ENCODE peak calls at places on chromosomes 2 and 18, in five cellular contexts. U, B, S, F and X are unnamed samples.

GRCh38 chr2:46893231-46893943 is 22.2 kb downstream of the MCFD2 start:
- DNase-seq in F (no peak), U (no peak), S (no peak), B (no peak), X (no peak)

GRCh38 chr2:170712653-170713279 is 2.4 kb upstream of the SP5 start:
- DNase-seq in B (no peak), F (no peak), S (no peak), U (no peak), X (peak; percentile 40)

GRCh38 chr2:9229470-9229820 is 22.8 kb downstream of the ASAP2 start:
- DNase-seq in B (no peak), F (no peak), U (no peak), S (no peak), X (no peak)

GRCh38 chr18:48222118-48222517 is 187.1 kb downstream of the ZBTB7C start:
- DNase-seq in B (peak; percentile 2), F (peak; percentile 10), U (peak; percentile 9), S (no peak), X (no peak)

GRCh38 chr2:96138146-96139145 is at the start of gene ASTL:
- DNase-seq in B (no peak), S (peak; percentile 31), U (peak; percentile 70), F (peak; percentile 56), X (peak; percentile 95)

GRCh38 chr2:111534816-111535803 is 348.9 kb downstream of the ANAPC1 start:
- DNase-seq in S (no peak), B (no peak), F (peak; percentile 83), U (no peak), X (peak; percentile 16)

GRCh38 chr2:97834610-97835009 is 121.2 kb downstream of the ZAP70 start:
- DNase-seq in B (no peak), U (no peak), F (no peak), S (no peak), X (no peak)

GRCh38 chr2:240871071-240871958 is 2.7 kb downstream of the AGXT start:
- DNase-seq in F (no peak), U (no peak), B (no peak), S (no peak), X (no peak)

GRCh38 chr2:171225302-171225980 is 64.7 kb upstream of the TLK1 start:
- DNase-seq in U (peak; percentile 77), B (no peak), F (peak; percentile 57), S (no peak), X (no peak)

GRCh38 chr2:69062307-69062706 is 49.3 kb downstream of the ANTXR1 start:
- DNase-seq in U (no peak), B (no peak), S (no peak), F (peak; percentile 92), X (no peak)

GRCh38 chr2:148675708-148676107 is 31.2 kb downstream of the EPC2 start:
- DNase-seq in U (no peak), B (no peak), S (no peak), F (no peak), X (no peak)

GRCh38 chr18:13608791-13609552 is 117.4 kb downstream of the FAM210A start:
- DNase-seq in U (no peak), S (no peak), F (no peak), B (no peak), X (no peak)

GRCh38 chr2:45014016-45014702 is 4.9 kb upstream of the SIX2 start:
- DNase-seq in U (no peak), F (no peak), S (peak; percentile 96), B (no peak), X (peak; percentile 85)

GRCh38 chr2:74183878-74184277 is 5.2 kb upstream of the MOB1A start:
- DNase-seq in F (no peak), B (no peak), U (no peak), S (no peak), X (no peak)

GRCh38 chr2:158734442-158734841 is 60.7 kb upstream of the DAPL1 start:
- DNase-seq in S (no peak), U (no peak), B (no peak), F (no peak), X (no peak)

GRCh38 chr2:6968319-6969100 is 51.3 kb downstream of the RNF144A start:
- DNase-seq in S (no peak), F (peak; percentile 21), U (no peak), B (no peak), X (peak; percentile 34)

GRCh38 chr2:165440367-165440766 is 29.1 kb upstream of the CSRNP3 start:
- DNase-seq in B (no peak), F (no peak), S (no peak), U (no peak), X (no peak)

GRCh38 chr2:109448946-109449788 is 164.6 kb downstream of the SEPTIN10 start:
- DNase-seq in U (no peak), S (no peak), F (no peak), B (no peak), X (no peak)

GRCh38 chr2:8451273-8451672 is 230.6 kb upstream of the ID2 start:
- DNase-seq in S (no peak), U (no peak), B (no peak), F (no peak), X (no peak)

GRCh38 chr2:233982421-233983121 is 65.4 kb downstream of the TRPM8 start:
- DNase-seq in B (no peak), S (no peak), U (no peak), F (peak; percentile 45), X (no peak)

GRCh38 chr2:68185541-68186164 is 28.0 kb downstream of the PNO1 start:
- DNase-seq in B (peak; percentile 28), U (peak; percentile 81), F (peak; percentile 52), S (peak; percentile 52), X (peak; percentile 87)

GRCh38 chr2:101752708-101753107 is 55.2 kb downstream of the MAP4K4 start:
- DNase-seq in S (no peak), F (no peak), U (no peak), B (no peak), X (no peak)

GRCh38 chr2:213490087-213490486 is 205.8 kb downstream of the SPAG16 start:
- DNase-seq in F (no peak), U (no peak), B (no peak), S (no peak), X (peak; percentile 1)

GRCh38 chr18:78753240-78753639 is 226.4 kb upstream of the SALL3 start:
- DNase-seq in U (no peak), S (no peak), F (no peak), B (no peak), X (no peak)

GRCh38 chr18:62614499-62614898 is 91.7 kb downstream of the ZCCHC2 start:
- DNase-seq in U (no peak), B (no peak), F (no peak), S (no peak), X (no peak)

GRCh38 chr2:12712871-12713270 is 3.9 kb upstream of the TRIB2 start:
- DNase-seq in U (no peak), S (no peak), F (no peak), B (no peak), X (no peak)

DNA sequence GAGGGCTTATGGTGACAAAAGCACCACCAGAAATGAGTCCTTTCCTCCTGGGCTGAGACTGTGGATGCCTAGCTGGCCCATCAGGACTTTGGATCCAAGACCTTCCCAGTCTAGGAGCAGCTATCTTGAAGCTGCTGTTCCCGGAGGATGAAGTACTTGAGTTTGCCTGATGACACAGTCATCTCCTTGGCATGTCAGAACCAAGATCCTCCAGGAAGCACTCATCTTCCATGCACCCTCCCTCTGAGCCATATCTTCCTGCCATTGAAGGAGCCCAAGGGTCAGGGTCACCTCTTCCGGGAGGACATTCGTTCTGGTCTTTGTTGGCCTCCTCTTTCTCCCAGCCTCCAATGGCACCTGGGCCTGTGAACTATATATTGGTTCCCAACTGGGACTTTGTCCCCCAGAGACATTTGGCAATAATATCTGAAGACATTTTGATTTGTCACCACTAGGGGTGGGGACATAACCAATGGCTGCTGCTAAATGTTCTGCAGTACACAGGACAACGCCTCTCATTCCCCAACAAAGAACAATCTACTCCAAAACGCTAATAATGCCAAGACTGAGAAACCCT is 4.3 kb upstream of the MYO7B start:
- DNase-seq in B (no peak), U (no peak), F (peak; percentile 21), S (no peak), X (no peak)
- TF ChIP-seq JUNB in B (no peak), U (no peak), F (no peak), S (no peak), X (no peak)

DNA sequence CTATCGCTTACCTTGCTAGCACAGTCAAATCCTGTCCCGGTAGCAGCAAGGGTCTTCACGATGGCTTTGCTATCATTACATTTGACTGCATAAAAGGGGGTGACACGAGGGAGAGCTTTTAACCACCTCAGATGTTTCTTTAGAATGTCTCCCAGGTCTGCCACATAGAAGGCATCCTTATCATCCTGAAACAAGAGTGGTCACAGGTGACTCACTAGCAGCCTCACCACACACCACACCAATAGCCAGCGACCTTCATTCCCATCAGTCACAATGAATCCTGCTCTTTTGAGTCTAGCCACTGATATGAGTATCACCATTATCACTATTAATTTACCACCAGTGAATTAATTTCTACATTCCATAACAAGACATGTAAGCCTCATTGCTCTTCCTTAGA is 3.7 kb downstream of the ODC1 start:
- DNase-seq in F (no peak), B (peak; percentile 33), S (no peak), U (peak; percentile 30), X (no peak)
- TF ChIP-seq JUNB in F (no peak), B (peak; percentile 74), S (no peak), U (no peak), X (no peak)

GRCh38 chr2:219073413-219074129 is 12.8 kb upstream of the IHH start:
- DNase-seq in U (peak; percentile 74), B (no peak), S (peak; percentile 26), F (peak; percentile 80), X (peak; percentile 98)
- TF ChIP-seq JUNB in U (no peak), B (no peak), S (no peak), F (no peak), X (no peak)

GRCh38 chr2:180733330-180733729 is 247.1 kb upstream of the UBE2E3 start:
- DNase-seq in F (no peak), U (no peak), B (no peak), S (no peak), X (peak; percentile 20)

GRCh38 chr2:180728928-180729559 is 251.4 kb upstream of the UBE2E3 start:
- DNase-seq in B (no peak), S (peak; percentile 17), F (no peak), U (no peak), X (no peak)

GRCh38 chr2:180734382-180734781 is 246.0 kb upstream of the UBE2E3 start:
- DNase-seq in U (no peak), F (no peak), B (no peak), S (no peak), X (peak; percentile 29)

GRCh38 chr2:180732337-180732736 is 248.1 kb upstream of the UBE2E3 start:
- DNase-seq in S (no peak), F (no peak), U (no peak), B (no peak), X (no peak)

DNA sequence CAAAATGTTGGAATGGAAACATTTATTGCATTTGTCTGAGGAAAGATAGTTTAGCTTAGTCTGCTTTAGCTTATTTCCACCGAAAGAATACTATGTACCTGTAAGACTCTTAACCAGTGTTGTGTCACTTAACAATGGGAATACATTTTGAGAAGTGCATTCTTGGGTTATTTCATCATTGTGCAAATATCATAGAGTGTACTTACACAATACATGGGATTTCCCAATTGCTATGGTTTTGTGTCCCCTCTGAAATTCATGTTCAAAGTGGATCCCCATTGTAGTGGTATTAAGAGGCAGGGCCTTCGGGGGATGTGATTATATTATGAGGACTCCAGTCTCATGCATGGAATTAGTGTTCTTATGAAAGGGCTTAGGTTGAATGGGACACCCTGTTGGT is 249.4 kb upstream of the UBE2E3 start:
- DNase-seq in U (no peak), S (no peak), B (no peak), F (peak; percentile 28), X (no peak)
- TF ChIP-seq JUNB in U (no peak), S (peak; percentile 44), B (no peak), F (no peak), X (no peak)